ENCODE peak calls at places on chromosomes 7 and 10, in seven cellular contexts. U is transverse colon, X is tibial nerve, M is sigmoid colon, Q is ovary, Y is GM12878, V is K562. P is an unnamed sample.

GRCh38 chr10:14220026-14220425 is 110.7 kb downstream of the FRMD4A start:
- DNase-seq in Q (no peak), V (no peak), X (no peak), U (no peak), Y (no peak), M (no peak), P (no peak)

GRCh38 chr7:1847260-1848001 is 177.4 kb downstream of the ELFN1 start:
- DNase-seq in M (peak), U (no peak), Y (no peak), V (no peak), Q (peak), X (no peak), P (no peak)

GRCh38 chr10:127243490-127244272 is 47.3 kb upstream of the INSYN2A start:
- DNase-seq in M (no peak), U (peak), Q (peak), X (no peak), Y (no peak), V (peak), P (peak)

GRCh38 chr10:73163096-73163495 is 4.7 kb downstream of the ECD start:
- DNase-seq in X (no peak), U (no peak), Q (no peak), M (no peak), V (no peak), Y (no peak), P (no peak)

GRCh38 chr10:111879964-111880363 is 303.6 kb downstream of the GPAM start:
- DNase-seq in X (no peak), V (no peak), U (no peak), Q (no peak), Y (no peak), M (no peak), P (no peak)

GRCh38 chr7:107505997-107506682 is 36.3 kb downstream of the GPR22 start:
- DNase-seq in M (no peak), V (no peak), U (peak), Y (no peak), X (no peak), Q (no peak), P (no peak)

GRCh38 chr10:94622666-94623205 is 60.8 kb upstream of the CYP2C18 start:
- DNase-seq in V (no peak), Q (no peak), Y (no peak), U (no peak), X (no peak), M (no peak), P (no peak)

GRCh38 chr10:120581496-120581895 is 124.5 kb downstream of the PLPP4 start:
- DNase-seq in Y (no peak), U (no peak), V (peak), X (no peak), Q (no peak), M (no peak), P (no peak)

GRCh38 chr10:49831352-49832040 is 69.4 kb upstream of the OGDHL start:
- DNase-seq in Q (no peak), U (no peak), V (no peak), Y (no peak), M (no peak), X (no peak), P (no peak)

GRCh38 chr7:44881610-44882009 is 3.7 kb downstream of the PURB start:
- DNase-seq in V (no peak), M (no peak), Y (no peak), U (no peak), X (no peak), Q (no peak), P (no peak)

GRCh38 chr7:100803398-100804161 is 23.7 kb downstream of the EPHB4 start:
- DNase-seq in X (peak), Q (peak), U (peak), M (peak), V (peak), Y (peak), P (peak)

GRCh38 chr7:7486362-7486761 is 49.3 kb downstream of the COL28A1 start:
- DNase-seq in Y (no peak), Q (no peak), U (no peak), V (no peak), M (no peak), X (no peak), P (no peak)

GRCh38 chr10:126225672-126226007 is 162.6 kb downstream of the ADAM12 start:
- DNase-seq in Q (no peak), U (no peak), X (no peak), M (no peak), V (no peak), Y (no peak), P (peak)
- TF ChIP-seq CTCF in Q (no peak), U (no peak), X (no peak), M (no peak), V (no peak), Y (no peak), P (no peak)

DNA sequence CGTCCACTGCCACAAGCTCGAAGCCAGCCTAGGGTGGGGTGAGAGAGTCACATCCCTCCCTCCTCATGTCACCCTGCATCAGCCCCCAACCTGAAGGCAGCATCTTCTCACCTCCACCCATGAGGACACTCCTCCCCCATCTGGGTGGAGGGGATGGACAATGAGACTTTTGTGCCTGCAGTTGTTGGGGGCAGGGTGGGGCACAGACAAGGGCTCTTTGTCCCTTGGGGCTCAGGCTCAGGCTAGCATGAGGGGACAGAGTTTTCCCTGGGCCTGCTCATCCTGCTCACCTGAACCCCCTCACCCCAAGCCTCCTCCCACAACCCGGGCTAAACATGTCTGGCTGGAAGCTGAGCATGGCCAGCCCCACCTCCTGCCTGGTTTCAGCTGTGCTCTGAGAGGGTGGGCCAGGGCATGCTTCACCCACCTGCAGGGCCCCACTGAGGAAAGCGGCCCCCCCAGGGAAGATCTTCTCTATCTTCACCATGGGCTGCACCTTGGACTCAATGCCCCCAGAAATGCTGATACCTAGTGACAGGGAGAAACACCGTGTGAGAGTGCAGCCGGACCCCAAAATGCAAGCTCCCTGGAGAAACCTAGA is 9.3 kb downstream of the LZTS2 start:
- DNase-seq in U (no peak), V (no peak), M (no peak), X (no peak), Q (no peak), Y (no peak), P (no peak)
- TF ChIP-seq EP300 in U (no peak), V (no peak), M (no peak), X (no peak), Q (no peak), Y (no peak), P (no peak)

GRCh38 chr7:37297546-37297945 is 151.1 kb downstream of the ELMO1 start:
- DNase-seq in Q (no peak), X (no peak), Y (no peak), U (no peak), V (no peak), M (no peak), P (no peak)
- H3K27ac ChIP-seq in Q (no peak), X (peak), Y (no peak), U (no peak), V (no peak), M (peak), P (no peak)

DNA sequence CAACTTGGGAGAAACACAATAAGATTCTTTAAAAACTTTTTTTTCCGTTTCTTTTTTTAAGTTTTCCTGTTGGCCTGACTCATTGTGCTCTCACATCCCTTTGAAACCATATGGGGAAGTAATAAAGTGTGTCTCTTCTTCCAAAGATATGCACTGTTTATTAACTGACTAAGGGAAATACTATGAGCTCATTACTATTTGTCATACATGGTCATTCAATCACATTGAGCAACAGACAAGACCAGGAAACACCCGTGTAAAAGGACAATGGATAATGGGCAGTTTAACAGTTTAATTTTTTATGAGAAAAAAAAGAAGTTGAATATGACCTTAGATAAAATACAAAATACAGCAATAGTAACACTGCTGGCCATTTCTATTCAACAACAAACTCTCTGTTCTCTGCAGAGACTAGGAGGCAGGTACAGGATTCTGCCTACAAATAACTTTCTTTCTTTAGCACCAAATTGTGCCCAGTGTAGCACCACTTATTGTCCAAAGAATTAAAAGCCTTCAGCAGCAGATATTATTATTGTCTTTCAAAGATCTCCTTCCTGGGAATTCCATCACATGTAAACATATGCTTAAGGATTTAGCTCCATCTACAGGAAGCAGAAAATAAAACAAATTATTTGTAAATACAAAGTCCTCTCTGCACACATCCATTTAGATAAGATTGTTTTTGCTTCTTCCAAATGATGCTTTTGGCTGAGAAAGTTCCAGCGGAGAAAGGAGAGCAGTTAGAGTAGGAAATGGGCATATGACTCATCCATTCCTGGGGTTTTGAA is 55.0 kb upstream of the AKR1E2 start:
- DNase-seq in Y (no peak), M (no peak), V (peak), Q (no peak), X (no peak), U (no peak), P (no peak)
- TF ChIP-seq CTCF in Y (no peak), M (peak), V (no peak), Q (no peak), X (peak), U (peak), P (peak)

DNA sequence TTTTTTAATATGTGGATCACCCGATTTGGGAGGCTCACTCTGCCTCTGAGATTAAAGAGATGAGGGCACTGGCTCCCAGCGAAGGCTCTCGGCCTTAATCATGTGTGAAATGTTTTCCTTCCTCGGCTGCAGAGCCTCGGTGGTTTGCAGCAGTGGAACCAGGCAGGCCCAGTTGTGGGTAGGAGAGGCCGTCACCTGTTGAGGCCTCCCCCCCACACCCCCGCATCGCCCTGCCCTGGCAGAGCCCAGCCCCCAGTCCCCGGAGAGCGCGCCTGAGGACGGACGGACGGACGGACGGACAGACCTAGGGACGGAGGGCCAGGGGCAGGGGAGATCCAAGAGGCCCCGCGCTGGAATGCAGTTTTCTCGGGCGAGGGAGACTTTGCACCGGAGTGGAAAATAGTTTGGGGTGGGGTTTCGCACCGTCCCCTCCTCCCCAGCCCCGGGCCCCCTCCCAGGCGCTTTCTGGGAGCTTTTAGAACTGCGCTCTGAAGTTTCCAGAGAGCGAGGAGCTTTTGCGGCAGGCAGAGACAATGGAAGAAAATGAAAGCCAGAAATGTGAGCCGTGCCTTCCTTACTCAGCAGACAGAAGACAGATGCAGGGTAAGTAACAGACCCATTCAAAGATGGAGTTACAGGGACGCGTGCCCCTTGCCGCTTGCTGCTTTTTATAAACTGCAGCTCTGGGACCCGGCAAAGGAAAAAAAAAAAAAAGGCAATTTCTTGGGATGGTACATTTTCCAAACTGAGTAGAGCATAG is at the start of gene KIAA1217:
- DNase-seq in U (peak), Y (no peak), X (no peak), V (no peak), M (peak), Q (peak), P (no peak)
- TF ChIP-seq EP300 in U (no peak), Y (no peak), X (no peak), V (no peak), M (no peak), Q (no peak), P (no peak)

GRCh38 chr10:103614511-103615158 is 121.1 kb downstream of the NEURL1 start:
- DNase-seq in X (no peak), U (no peak), Y (no peak), M (no peak), Q (no peak), V (no peak), P (no peak)
- H3K27ac ChIP-seq in X (peak), U (peak), Y (no peak), M (peak), Q (peak), V (peak), P (peak)